ENCODE peak calls at places on chromosomes 13 and 19, in four cellular contexts. R is fibroblast of lung, W is ecto neural progenitor cell, U is colonic mucosa. D is an unnamed sample.

GRCh38 chr19:48588670-48589399 is 17.7 kb upstream of the SPACA4 start:
- DNase-seq in R (peak), W (peak), U (peak), D (peak)

GRCh38 chr13:98541701-98542203 is 35.2 kb downstream of the STK24 start:
- DNase-seq in R (no peak), W (no peak), U (no peak), D (no peak)

GRCh38 chr19:1026189-1027019 is at the start of gene CNN2:
- DNase-seq in R (peak), W (peak), U (peak), D (peak)

GRCh38 chr13:94272038-94272437 is 207.4 kb downstream of the DCT start:
- DNase-seq in R (peak), W (no peak), U (no peak), D (no peak)

GRCh38 chr13:99873832-99874430 is 97.6 kb downstream of the ZIC5 start:
- DNase-seq in R (no peak), W (no peak), U (no peak), D (no peak)

GRCh38 chr19:391199-391557 is 17.8 kb downstream of the C2CD4C start:
- DNase-seq in R (no peak), W (no peak), U (no peak), D (no peak)

GRCh38 chr19:23116802-23117571 is at the start of gene ZNF730:
- DNase-seq in R (peak), W (peak), U (peak), D (peak)

GRCh38 chr13:92658293-92658692 is 568.3 kb upstream of the GPC6 start:
- DNase-seq in R (no peak), W (no peak), U (no peak), D (no peak)

GRCh38 chr13:20057963-20058362 is 99.4 kb downstream of the ZMYM2 start:
- DNase-seq in R (no peak), W (no peak), U (no peak), D (no peak)

GRCh38 chr13:35881360-35881759 is 249.8 kb downstream of the DCLK1 start:
- DNase-seq in R (peak), W (no peak), U (no peak), D (no peak)

GRCh38 chr13:105462981-105463380 is 1072.5 kb downstream of the EFNB2 start:
- DNase-seq in R (peak), W (no peak), U (no peak), D (no peak)

GRCh38 chr13:92175330-92175729 is 776.9 kb downstream of the GPC5 start:
- DNase-seq in R (peak), W (no peak), U (peak), D (no peak)

GRCh38 chr13:110856941-110857835 is 57.7 kb downstream of the ANKRD10 start:
- DNase-seq in R (no peak), W (no peak), U (no peak), D (no peak)

GRCh38 chr13:95710313-95710712 is 33.4 kb downstream of the DNAJC3 start:
- DNase-seq in R (peak), W (no peak), U (no peak), D (no peak)

GRCh38 chr13:30696278-30697176 is 38.8 kb upstream of the ALOX5AP start:
- DNase-seq in R (peak), W (no peak), U (peak), D (peak)

GRCh38 chr19:36418287-36419001 is at the start of gene ZFP82:
- DNase-seq in R (peak), W (peak), U (peak), D (peak)

GRCh38 chr13:78586706-78587105 is 16.6 kb downstream of the POU4F1 start:
- DNase-seq in R (no peak), W (peak), U (no peak), D (no peak)

GRCh38 chr19:55226788-55227187 is 1.8 kb downstream of the TMEM86B start:
- DNase-seq in R (no peak), W (no peak), U (no peak), D (no peak)

GRCh38 chr19:50501568-50502475 is 9.2 kb downstream of the JOSD2 start:
- DNase-seq in R (no peak), W (no peak), U (no peak), D (no peak)

GRCh38 chr19:35476149-35476548 is 14.1 kb downstream of the KRTDAP start:
- DNase-seq in R (no peak), W (no peak), U (no peak), D (no peak)

GRCh38 chr13:112522578-112522977 is 65.4 kb downstream of the TUBGCP3 start:
- DNase-seq in R (peak), W (no peak), U (no peak), D (no peak)

GRCh38 chr13:113863511-113864302 is at the start of gene GAS6:
- DNase-seq in R (peak), W (peak), U (peak), D (peak)

GRCh38 chr19:34317311-34317927 is 47.6 kb upstream of the GPI start:
- DNase-seq in R (peak), W (no peak), U (peak), D (no peak)